ENCODE peak calls at places on chromosomes 11 and 22, in six cellular contexts. P is DMS153, F is astrocyte of the hippocampus, H is fibroblast of the conjunctiva, J is EL, O is HTR-8/SVneo. S is an unnamed sample.

GRCh38 chr11:93143800-93144199 is 54.0 kb downstream of the SLC36A4 start:
- DNase-seq in F (no peak), O (no peak), J (peak), H (no peak), P (no peak), S (no peak)

GRCh38 chr22:49159711-49160110 is 668.0 kb downstream of the BRD1 start:
- DNase-seq in H (no peak), P (no peak), F (no peak), J (no peak), O (no peak), S (no peak)

GRCh38 chr11:12800032-12800671 is 125.9 kb downstream of the TEAD1 start:
- DNase-seq in F (peak), O (peak), J (peak), H (no peak), P (peak), S (peak)

GRCh38 chr11:126968915-126969314 is 31.7 kb downstream of the KIRREL3 start:
- DNase-seq in H (no peak), J (no peak), F (no peak), O (no peak), P (peak), S (peak)

GRCh38 chr22:24094966-24095365 is 83.9 kb downstream of the CABIN1 start:
- DNase-seq in H (no peak), O (no peak), F (no peak), J (no peak), P (no peak), S (no peak)

GRCh38 chr11:420911-421321 is 6.1 kb upstream of the SIGIRR start:
- DNase-seq in P (no peak), F (no peak), J (no peak), O (no peak), H (no peak), S (no peak)

GRCh38 chr11:15309296-15309695 is 194.6 kb downstream of the INSC start:
- DNase-seq in P (no peak), F (no peak), H (no peak), O (no peak), J (no peak), S (no peak)

GRCh38 chr11:45102810-45103621 is 43.4 kb upstream of the PRDM11 start:
- DNase-seq in P (no peak), F (peak), H (peak), O (peak), J (peak), S (peak)

GRCh38 chr22:29202231-29203192 is 3.2 kb upstream of the EMID1 start:
- DNase-seq in F (peak), J (no peak), O (no peak), P (peak), H (peak), S (peak)

GRCh38 chr11:128544625-128545024 is 42.7 kb downstream of the ETS1 start:
- DNase-seq in P (peak), J (no peak), O (no peak), F (peak), H (no peak), S (peak)

GRCh38 chr11:415640-416041 is 842 bp upstream of the SIGIRR start:
- DNase-seq in P (no peak), F (no peak), O (no peak), H (no peak), J (no peak), S (no peak)

GRCh38 chr22:46053563-46054090 is 76.7 kb upstream of the WNT7B start:
- DNase-seq in O (no peak), P (no peak), F (peak), J (peak), H (no peak), S (peak)

GRCh38 chr11:46697303-46697702 is 3.1 kb downstream of the ARHGAP1 start:
- DNase-seq in P (no peak), J (no peak), F (peak), H (no peak), O (no peak), S (no peak)

GRCh38 chr11:14075118-14075601 is 112.6 kb downstream of the SPON1 start:
- DNase-seq in O (no peak), F (peak), P (no peak), H (no peak), J (no peak), S (no peak)

GRCh38 chr11:29616611-29617010 is 400.2 kb downstream of the KCNA4 start:
- DNase-seq in P (no peak), J (no peak), F (peak), O (no peak), H (no peak), S (no peak)

GRCh38 chr11:22461626-22462025 is 123.4 kb downstream of the SLC17A6 start:
- DNase-seq in F (no peak), H (no peak), O (no peak), P (no peak), J (peak), S (no peak)

GRCh38 chr11:20327377-20327776 is 36.1 kb upstream of the HTATIP2 start:
- DNase-seq in P (no peak), H (no peak), O (no peak), J (no peak), F (no peak), S (no peak)

GRCh38 chr11:110077866-110078325 is 15.3 kb upstream of the ZC3H12C start:
- DNase-seq in H (no peak), P (peak), J (peak), O (peak), F (peak), S (no peak)

GRCh38 chr22:41891407-41891806 is 23.5 kb downstream of the SHISA8 start:
- DNase-seq in J (no peak), P (no peak), O (no peak), H (no peak), F (no peak), S (no peak)

GRCh38 chr11:77559686-77560425 is 29.9 kb upstream of the AQP11 start:
- DNase-seq in P (no peak), O (peak), F (peak), J (peak), H (peak), S (no peak)

GRCh38 chr11:44319170-44319551 is 9.2 kb upstream of the ALX4 start:
- DNase-seq in P (no peak), F (no peak), H (no peak), J (no peak), O (no peak), S (no peak)

S was measured in left kidney.